ENCODE peak calls at places on chromosome 2, in four cellular contexts. C is prostate gland, B is H1, W is thoracic aorta. T is an unnamed sample.
A peak's percentile ranks its signal among the peaks of the same experiment; 100 is the strongest.

GRCh38 chr2:108949316-108950299 is 39.4 kb downstream of the EDAR start:
- DNase-seq in B (no peak), W (no peak), C (no peak), T (no peak)

GRCh38 chr2:118882693-118883336 is 35.4 kb upstream of the EN1 start:
- DNase-seq in C (peak; percentile 23), B (no peak), W (no peak), T (peak; percentile 80)

GRCh38 chr2:126796931-126797621 is 101.6 kb upstream of the TEX51 start:
- DNase-seq in B (no peak), W (no peak), C (no peak), T (peak; percentile 3)

GRCh38 chr2:199922856-199923255 is 11.8 kb downstream of the C2orf69 start:
- DNase-seq in W (no peak), C (no peak), B (no peak), T (no peak)

GRCh38 chr2:70937866-70938579 is 2.3 kb downstream of the ATP6V1B1 start:
- DNase-seq in C (no peak), W (no peak), B (no peak), T (no peak)

GRCh38 chr2:24870440-24870839 is 49.6 kb downstream of the ADCY3 start:
- DNase-seq in C (no peak), W (no peak), B (no peak), T (no peak)

GRCh38 chr2:38925982-38926381 is 36.3 kb downstream of the ARHGEF33 start:
- DNase-seq in B (no peak), W (no peak), C (no peak), T (no peak)

GRCh38 chr2:202588647-202589581 is 45.9 kb upstream of the FAM117B start:
- DNase-seq in W (peak; percentile 31), C (peak; percentile 70), B (peak; percentile 41), T (peak; percentile 79)

GRCh38 chr2:130920417-130921030 is 83.8 kb downstream of the ARHGEF4 start:
- DNase-seq in C (peak; percentile 46), B (peak; percentile 74), W (no peak), T (peak; percentile 78)

GRCh38 chr2:150596071-150596470 is 108.6 kb upstream of the RND3 start:
- DNase-seq in W (no peak), C (no peak), B (no peak), T (no peak)

GRCh38 chr2:32832821-32833220 is 113.9 kb upstream of the LTBP1 start:
- DNase-seq in W (no peak), C (no peak), B (no peak), T (no peak)

DNA sequence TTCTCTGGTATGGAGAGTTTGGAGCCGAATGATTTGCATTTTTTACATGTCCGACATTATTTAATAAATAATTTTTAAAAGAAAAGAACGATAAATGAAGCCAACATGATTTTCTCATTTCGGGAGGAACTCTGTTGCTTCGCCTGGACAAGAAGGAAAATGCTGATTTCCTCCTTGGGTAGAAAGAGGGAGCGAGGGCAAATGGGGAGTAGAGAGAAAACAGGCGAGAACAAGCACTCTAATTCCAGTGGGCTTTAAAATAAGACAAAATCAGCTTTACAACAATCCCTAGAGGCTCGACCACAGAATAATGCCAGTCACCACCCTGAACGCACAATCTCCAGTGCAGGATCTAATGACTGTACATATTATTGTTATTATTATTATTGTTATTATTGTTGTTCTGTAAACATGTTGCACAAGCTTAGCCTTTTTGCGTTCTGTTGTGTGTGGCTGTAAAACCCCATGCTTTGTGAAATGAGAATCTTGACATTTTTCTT is 3.7 kb downstream of the DLX1 start:
- DNase-seq in B (no peak), C (no peak), W (no peak), T (no peak)
- H3K27me3 ChIP-seq in B (peaks cover 100% of the 10 kb centered on the region), C (peaks cover 68% of the 10 kb centered on the region), W (peaks cover 91% of the 10 kb centered on the region), T (peaks cover 100% of the 10 kb centered on the region)

GRCh38 chr2:15279181-15279876 is 281.8 kb downstream of the NBAS start:
- DNase-seq in C (no peak), B (no peak), W (no peak), T (no peak)
- H3K27ac ChIP-seq in C (no peak overlapping the region), B (no peak overlapping the region), W (no peak overlapping the region), T (no peak overlapping the region)

GRCh38 chr2:86241611-86242010 is 42.4 kb downstream of the MRPL35 start:
- DNase-seq in B (no peak), C (no peak), W (no peak), T (no peak)
- TF ChIP-seq CTCF in B (no peak), C (no peak), W (no peak), T (no peak)

GRCh38 chr2:240170354-240170735 is 29.9 kb upstream of the OTOS start:
- DNase-seq in B (no peak), W (no peak), C (no peak), T (no peak)

GRCh38 chr2:240178564-240178963 is 38.1 kb upstream of the OTOS start:
- DNase-seq in B (no peak), W (no peak), C (no peak), T (no peak)

GRCh38 chr2:240172071-240172895 is 31.8 kb upstream of the OTOS start:
- DNase-seq in B (no peak), W (no peak), C (peak; percentile 14), T (no peak)

GRCh38 chr2:240170883-240171282 is 30.4 kb upstream of the OTOS start:
- DNase-seq in W (no peak), C (no peak), B (no peak), T (no peak)

GRCh38 chr2:240174496-240174895 is 34.0 kb upstream of the OTOS start:
- DNase-seq in B (no peak), W (no peak), C (no peak), T (no peak)
- H3K27me3 ChIP-seq in B (no peaks in the 10 kb centered on the region), W (no peaks in the 10 kb centered on the region), C (no peaks in the 10 kb centered on the region), T (no peaks in the 10 kb centered on the region)

GRCh38 chr2:60480089-60480773 is 73.2 kb downstream of the BCL11A start:
- DNase-seq in C (no peak), B (no peak), W (no peak), T (peak; percentile 51)
- H3K27ac ChIP-seq in C (peak overlapping the region; percentile 7), B (no peak overlapping the region), W (no peak overlapping the region), T (peak overlapping the region; percentile 7)

DNA sequence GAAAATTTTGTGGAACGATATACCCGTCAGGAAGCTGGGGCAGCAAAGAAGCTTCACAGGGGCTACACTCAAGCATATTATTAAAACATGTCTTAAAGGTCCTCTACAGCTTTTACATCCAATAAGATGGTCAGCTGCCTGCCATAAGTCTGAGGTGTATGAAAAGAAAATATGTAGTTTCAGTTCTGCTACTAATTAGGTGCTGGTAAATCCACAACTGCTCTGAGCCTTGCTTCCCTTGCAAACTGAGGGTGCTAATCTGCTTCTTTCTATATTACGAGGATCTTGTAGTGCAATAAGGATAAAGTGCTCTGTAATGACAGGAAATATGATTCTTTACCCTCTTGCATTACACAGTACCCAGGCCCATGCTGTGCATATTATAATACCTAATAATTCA is 14.4 kb upstream of the SLC8A1 start:
- DNase-seq in W (no peak), B (no peak), C (no peak), T (no peak)
- TF ChIP-seq CTCF in W (no peak), B (no peak), C (no peak), T (no peak)

GRCh38 chr2:98935777-98936132 is 270 bp downstream of the CRACDL start:
- DNase-seq in W (no peak), B (no peak), C (no peak), T (no peak)
- H3K27me3 ChIP-seq in W (no peaks in the 10 kb centered on the region), B (peaks cover 59% of the 10 kb centered on the region), C (no peaks in the 10 kb centered on the region), T (peaks cover 29% of the 10 kb centered on the region)

GRCh38 chr2:171813126-171813525 is 80.9 kb downstream of the SLC25A12 start:
- DNase-seq in C (no peak), W (no peak), B (no peak), T (no peak)

GRCh38 chr2:171811229-171811628 is 82.8 kb downstream of the SLC25A12 start:
- DNase-seq in W (no peak), C (no peak), B (no peak), T (no peak)

GRCh38 chr2:171810409-171810993 is 83.5 kb downstream of the SLC25A12 start:
- DNase-seq in C (no peak), W (no peak), B (no peak), T (no peak)

GRCh38 chr2:171807831-171808393 is 86.1 kb downstream of the SLC25A12 start:
- DNase-seq in C (no peak), B (no peak), W (no peak), T (no peak)

GRCh38 chr2:171807130-171807529 is 86.9 kb downstream of the SLC25A12 start:
- DNase-seq in B (no peak), W (no peak), C (no peak), T (no peak)
- H3K27ac ChIP-seq in B (no peak overlapping the region), W (no peak overlapping the region), C (no peak overlapping the region), T (no peak overlapping the region)

GRCh38 chr2:124540805-124541204 is 515.7 kb downstream of the CNTNAP5 start:
- DNase-seq in C (no peak), B (no peak), W (no peak), T (no peak)
- TF ChIP-seq CTCF in C (no peak), B (no peak), W (no peak), T (no peak)

T was measured in colonic mucosa.